ENCODE peak calls at places on chromosomes 13 and 19, in ten cellular contexts. K is T-helper 17 cell; Q is NB4; U is NCI-H2081; S is endothelial cell; M is activated T-helper 1 cell treated with anti-CD3 and anti-CD28 coated beads, Interleukin-2, amount 50 U/mL, for 16 hours; R is thoracic aorta; W is NCI-H1092 treated with DMSO at 0.1 percent for 48 hours; E is hippocampal formation; X is H9. J is an unnamed sample.
A peak's percentile ranks its signal among the peaks of the same experiment; 100 is the strongest.

GRCh38 chr13:80337706-80338105 is 3.2 kb downstream of the SPRY2 start:
- DNase-seq in K (no peak), Q (no peak), U (no peak), S (no peak), M (no peak), R (no peak), W (no peak), E (no peak), X (no peak), J (peak; percentile 79)

GRCh38 chr13:107644136-107644535 is 571.2 kb downstream of the LIG4 start:
- DNase-seq in K (no peak), Q (no peak), U (no peak), S (no peak), M (no peak), R (no peak), W (peak; percentile 15), E (no peak), X (no peak), J (no peak)

GRCh38 chr19:35766571-35767104 is 8.7 kb downstream of the PROSER3 start:
- DNase-seq in K (no peak), Q (no peak), U (no peak), S (no peak), M (no peak), R (no peak), W (no peak), E (no peak), X (peak; percentile 29), J (no peak)

GRCh38 chr13:74767031-74767430 is 632.8 kb upstream of the KLF12 start:
- DNase-seq in K (no peak), Q (peak; percentile 65), U (no peak), S (no peak), M (no peak), R (no peak), W (no peak), E (no peak), X (no peak), J (peak; percentile 8)

GRCh38 chr13:39600766-39601165 is 2.2 kb downstream of the LHFPL6 start:
- DNase-seq in K (no peak), Q (no peak), U (peak; percentile 34), S (peak; percentile 38), M (no peak), R (peak; percentile 4), W (peak; percentile 19), E (no peak), X (peak; percentile 66), J (peak; percentile 79)

GRCh38 chr13:114142640-114143490 is 10.4 kb upstream of the RASA3 start:
- DNase-seq in K (peak; percentile 69), Q (peak; percentile 42), U (peak; percentile 54), S (no peak), M (peak; percentile 54), R (no peak), W (peak; percentile 77), E (no peak), X (no peak), J (no peak)

GRCh38 chr13:86446311-86446710 is 647.1 kb upstream of the SLITRK6 start:
- DNase-seq in K (no peak), Q (no peak), U (peak; percentile 67), S (no peak), M (no peak), R (no peak), W (peak; percentile 69), E (no peak), X (peak; percentile 66), J (no peak)

GRCh38 chr13:109760951-109761350 is 25.4 kb downstream of the IRS2 start:
- DNase-seq in K (no peak), Q (no peak), U (no peak), S (no peak), M (no peak), R (no peak), W (no peak), E (no peak), X (no peak), J (no peak)

GRCh38 chr19:49583239-49583638 is 2.1 kb downstream of the PRRG2 start:
- DNase-seq in K (no peak), Q (no peak), U (no peak), S (no peak), M (no peak), R (no peak), W (no peak), E (no peak), X (no peak), J (no peak)

GRCh38 chr19:8452446-8453123 is 7.8 kb downstream of the HNRNPM start:
- DNase-seq in K (no peak), Q (no peak), U (no peak), S (no peak), M (no peak), R (no peak), W (no peak), E (no peak), X (no peak), J (no peak)

GRCh38 chr13:63288576-63288975 is 1872.9 kb upstream of the PCDH20 start:
- DNase-seq in K (no peak), Q (no peak), U (no peak), S (no peak), M (no peak), R (no peak), W (no peak), E (no peak), X (no peak), J (no peak)

J was measured in osteoblast.